ENCODE peak calls at places on chromosomes 2 and 18, in six cellular contexts. One of them, this sample, is unnamed.

GRCh38 chr2:71844967-71845366 is 302.7 kb downstream of the CYP26B1 start:
- DNase-seq in CD8-positive, alpha-beta T cell: no peak
- DNase-seq in ovary: no peak
- DNase-seq in AG09319: no peak
- DNase-seq in fibroblast of lung: no peak
- DNase-seq in BE2C: no peak
- DNase-seq in this sample: no peak

GRCh38 chr2:217058791-217059755 is 199.2 kb upstream of the TNP1 start:
- DNase-seq in CD8-positive, alpha-beta T cell: no peak
- DNase-seq in BE2C: no peak
- DNase-seq in fibroblast of lung: no peak
- DNase-seq in AG09319: no peak
- DNase-seq in ovary: no peak
- DNase-seq in this sample: no peak

GRCh38 chr2:235063501-235063961 is 111.7 kb downstream of the SH3BP4 start:
- DNase-seq in CD8-positive, alpha-beta T cell: no peak
- DNase-seq in fibroblast of lung: no peak
- DNase-seq in ovary: no peak
- DNase-seq in BE2C: no peak
- DNase-seq in AG09319: no peak
- DNase-seq in this sample: no peak

GRCh38 chr2:208318127-208318526 is 52.1 kb downstream of the PIKFYVE start:
- DNase-seq in CD8-positive, alpha-beta T cell: no peak
- DNase-seq in BE2C: no peak
- DNase-seq in AG09319: no peak
- DNase-seq in ovary: no peak
- DNase-seq in fibroblast of lung: no peak
- DNase-seq in this sample: no peak

GRCh38 chr2:19321946-19322345 is 36.5 kb downstream of the OSR1 start:
- DNase-seq in AG09319: no peak
- DNase-seq in fibroblast of lung: peak; percentile 30
- DNase-seq in ovary: no peak
- DNase-seq in CD8-positive, alpha-beta T cell: no peak
- DNase-seq in BE2C: no peak
- DNase-seq in this sample: no peak

GRCh38 chr18:3985664-3986063 is 469.4 kb downstream of the DLGAP1 start:
- DNase-seq in ovary: no peak
- DNase-seq in BE2C: no peak
- DNase-seq in fibroblast of lung: peak; percentile 92
- DNase-seq in CD8-positive, alpha-beta T cell: no peak
- DNase-seq in AG09319: peak; percentile 25
- DNase-seq in this sample: no peak

GRCh38 chr2:39631715-39632114 is 34.0 kb upstream of the TMEM178A start:
- DNase-seq in fibroblast of lung: peak; percentile 76
- DNase-seq in BE2C: no peak
- DNase-seq in AG09319: no peak
- DNase-seq in ovary: no peak
- DNase-seq in CD8-positive, alpha-beta T cell: no peak
- DNase-seq in this sample: no peak

GRCh38 chr2:187360286-187360685 is 87.8 kb downstream of the CALCRL start:
- DNase-seq in fibroblast of lung: no peak
- DNase-seq in ovary: no peak
- DNase-seq in AG09319: no peak
- DNase-seq in BE2C: no peak
- DNase-seq in CD8-positive, alpha-beta T cell: no peak
- DNase-seq in this sample: no peak

GRCh38 chr2:156649596-156649995 is 213.4 kb downstream of the GPD2 start:
- DNase-seq in ovary: no peak
- DNase-seq in fibroblast of lung: peak; percentile 21
- DNase-seq in AG09319: no peak
- DNase-seq in CD8-positive, alpha-beta T cell: no peak
- DNase-seq in BE2C: peak; percentile 20
- DNase-seq in this sample: no peak

GRCh38 chr2:47664817-47665216 is 118.1 kb upstream of the MSH6 start:
- DNase-seq in ovary: no peak
- DNase-seq in CD8-positive, alpha-beta T cell: no peak
- DNase-seq in BE2C: no peak
- DNase-seq in fibroblast of lung: no peak
- DNase-seq in AG09319: no peak
- DNase-seq in this sample: no peak

GRCh38 chr2:45812039-45812500 is 160.6 kb downstream of the PRKCE start:
- DNase-seq in AG09319: no peak
- DNase-seq in ovary: no peak
- DNase-seq in fibroblast of lung: peak; percentile 80
- DNase-seq in CD8-positive, alpha-beta T cell: no peak
- DNase-seq in BE2C: no peak
- DNase-seq in this sample: no peak

GRCh38 chr2:160214461-160215055 is 14.5 kb upstream of the ITGB6 start:
- DNase-seq in BE2C: no peak
- DNase-seq in AG09319: no peak
- DNase-seq in ovary: no peak
- DNase-seq in fibroblast of lung: peak; percentile 79
- DNase-seq in CD8-positive, alpha-beta T cell: no peak
- DNase-seq in this sample: no peak

GRCh38 chr2:215435261-215435808 is 533 bp downstream of the FN1 start:
- DNase-seq in AG09319: no peak
- DNase-seq in CD8-positive, alpha-beta T cell: no peak
- DNase-seq in fibroblast of lung: no peak
- DNase-seq in BE2C: peak; percentile 49
- DNase-seq in ovary: no peak
- DNase-seq in this sample: peak; percentile 65

GRCh38 chr2:233912799-233913423 is 4.3 kb upstream of the TRPM8 start:
- DNase-seq in CD8-positive, alpha-beta T cell: no peak
- DNase-seq in fibroblast of lung: peak; percentile 31
- DNase-seq in ovary: no peak
- DNase-seq in BE2C: no peak
- DNase-seq in AG09319: no peak
- DNase-seq in this sample: no peak

GRCh38 chr2:101440127-101440738 is 34.7 kb downstream of the RFX8 start:
- DNase-seq in fibroblast of lung: peak; percentile 87
- DNase-seq in AG09319: no peak
- DNase-seq in ovary: peak; percentile 60
- DNase-seq in CD8-positive, alpha-beta T cell: no peak
- DNase-seq in BE2C: peak; percentile 65
- DNase-seq in this sample: no peak

GRCh38 chr2:238493880-238494572 is 67.3 kb downstream of the ASB1 start:
- DNase-seq in fibroblast of lung: no peak
- DNase-seq in ovary: no peak
- DNase-seq in BE2C: no peak
- DNase-seq in AG09319: no peak
- DNase-seq in CD8-positive, alpha-beta T cell: peak; percentile 71
- DNase-seq in this sample: no peak

GRCh38 chr18:41461058-41461560 is 493.9 kb upstream of the PIK3C3 start:
- DNase-seq in BE2C: no peak
- DNase-seq in AG09319: no peak
- DNase-seq in ovary: no peak
- DNase-seq in fibroblast of lung: no peak
- DNase-seq in CD8-positive, alpha-beta T cell: no peak
- DNase-seq in this sample: no peak

GRCh38 chr2:78383576-78383975 is 641.9 kb upstream of the REG3G start:
- DNase-seq in fibroblast of lung: no peak
- DNase-seq in BE2C: no peak
- DNase-seq in CD8-positive, alpha-beta T cell: no peak
- DNase-seq in AG09319: no peak
- DNase-seq in ovary: no peak
- DNase-seq in this sample: no peak

GRCh38 chr2:98394595-98395153 is 48.4 kb downstream of the CNGA3 start:
- DNase-seq in CD8-positive, alpha-beta T cell: no peak
- DNase-seq in ovary: no peak
- DNase-seq in BE2C: no peak
- DNase-seq in fibroblast of lung: no peak
- DNase-seq in AG09319: no peak
- DNase-seq in this sample: no peak

GRCh38 chr18:12056884-12057402 is 36.7 kb upstream of the ANKRD62 start:
- DNase-seq in BE2C: no peak
- DNase-seq in AG09319: no peak
- DNase-seq in CD8-positive, alpha-beta T cell: no peak
- DNase-seq in ovary: no peak
- DNase-seq in fibroblast of lung: no peak
- DNase-seq in this sample: no peak

GRCh38 chr2:46010925-46011490 is 286.2 kb upstream of the EPAS1 start:
- DNase-seq in fibroblast of lung: peak; percentile 77
- DNase-seq in CD8-positive, alpha-beta T cell: no peak
- DNase-seq in BE2C: no peak
- DNase-seq in ovary: no peak
- DNase-seq in AG09319: no peak
- DNase-seq in this sample: no peak

GRCh38 chr2:231185050-231185725 is 13.2 kb upstream of the ARMC9 start:
- DNase-seq in AG09319: no peak
- DNase-seq in CD8-positive, alpha-beta T cell: no peak
- DNase-seq in ovary: no peak
- DNase-seq in BE2C: no peak
- DNase-seq in fibroblast of lung: no peak
- DNase-seq in this sample: no peak

GRCh38 chr2:231183851-231184250 is 14.6 kb upstream of the ARMC9 start:
- DNase-seq in AG09319: no peak
- DNase-seq in ovary: no peak
- DNase-seq in CD8-positive, alpha-beta T cell: no peak
- DNase-seq in BE2C: no peak
- DNase-seq in fibroblast of lung: no peak
- DNase-seq in this sample: no peak

GRCh38 chr2:231181848-231182247 is 16.6 kb upstream of the ARMC9 start:
- DNase-seq in AG09319: no peak
- DNase-seq in CD8-positive, alpha-beta T cell: no peak
- DNase-seq in fibroblast of lung: peak; percentile 40
- DNase-seq in ovary: no peak
- DNase-seq in BE2C: peak; percentile 74
- DNase-seq in this sample: no peak

GRCh38 chr2:231184319-231184718 is 14.1 kb upstream of the ARMC9 start:
- DNase-seq in ovary: no peak
- DNase-seq in BE2C: no peak
- DNase-seq in CD8-positive, alpha-beta T cell: no peak
- DNase-seq in AG09319: no peak
- DNase-seq in fibroblast of lung: no peak
- DNase-seq in this sample: no peak

GRCh38 chr2:231182500-231182899 is 15.9 kb upstream of the ARMC9 start:
- DNase-seq in AG09319: no peak
- DNase-seq in CD8-positive, alpha-beta T cell: no peak
- DNase-seq in ovary: no peak
- DNase-seq in BE2C: no peak
- DNase-seq in fibroblast of lung: no peak
- DNase-seq in this sample: no peak
- TF ChIP-seq CTCF in AG09319: no peak
- TF ChIP-seq CTCF in CD8-positive, alpha-beta T cell: no peak
- TF ChIP-seq CTCF in ovary: no peak
- TF ChIP-seq CTCF in BE2C: no peak
- TF ChIP-seq CTCF in fibroblast of lung: no peak
- TF ChIP-seq CTCF in this sample: no peak

GRCh38 chr2:66268756-66269155 is 166.2 kb upstream of the MEIS1 start:
- DNase-seq in BE2C: no peak
- DNase-seq in ovary: no peak
- DNase-seq in CD8-positive, alpha-beta T cell: no peak
- DNase-seq in AG09319: no peak
- DNase-seq in fibroblast of lung: no peak
- DNase-seq in this sample: no peak

GRCh38 chr2:66275984-66276383 is 158.9 kb upstream of the MEIS1 start:
- DNase-seq in ovary: no peak
- DNase-seq in fibroblast of lung: no peak
- DNase-seq in BE2C: no peak
- DNase-seq in CD8-positive, alpha-beta T cell: no peak
- DNase-seq in AG09319: no peak
- DNase-seq in this sample: no peak

GRCh38 chr2:66271777-66272176 is 163.1 kb upstream of the MEIS1 start:
- DNase-seq in AG09319: no peak
- DNase-seq in CD8-positive, alpha-beta T cell: no peak
- DNase-seq in fibroblast of lung: no peak
- DNase-seq in ovary: no peak
- DNase-seq in BE2C: no peak
- DNase-seq in this sample: no peak

GRCh38 chr2:66269166-66269565 is 165.8 kb upstream of the MEIS1 start:
- DNase-seq in ovary: no peak
- DNase-seq in fibroblast of lung: no peak
- DNase-seq in AG09319: no peak
- DNase-seq in CD8-positive, alpha-beta T cell: no peak
- DNase-seq in BE2C: no peak
- DNase-seq in this sample: no peak

GRCh38 chr2:66270247-66270646 is 164.7 kb upstream of the MEIS1 start:
- DNase-seq in fibroblast of lung: no peak
- DNase-seq in AG09319: no peak
- DNase-seq in CD8-positive, alpha-beta T cell: no peak
- DNase-seq in BE2C: no peak
- DNase-seq in ovary: no peak
- DNase-seq in this sample: no peak
- TF ChIP-seq CTCF in fibroblast of lung: no peak
- TF ChIP-seq CTCF in AG09319: no peak
- TF ChIP-seq CTCF in CD8-positive, alpha-beta T cell: no peak
- TF ChIP-seq CTCF in BE2C: no peak
- TF ChIP-seq CTCF in ovary: no peak
- TF ChIP-seq CTCF in this sample: no peak

GRCh38 chr2:28707592-28707991 is 44.0 kb upstream of the PPP1CB start:
- DNase-seq in ovary: no peak
- DNase-seq in fibroblast of lung: no peak
- DNase-seq in BE2C: no peak
- DNase-seq in CD8-positive, alpha-beta T cell: no peak
- DNase-seq in AG09319: no peak
- DNase-seq in this sample: no peak
- TF ChIP-seq CTCF in ovary: no peak
- TF ChIP-seq CTCF in fibroblast of lung: no peak
- TF ChIP-seq CTCF in BE2C: no peak
- TF ChIP-seq CTCF in CD8-positive, alpha-beta T cell: no peak
- TF ChIP-seq CTCF in AG09319: no peak
- TF ChIP-seq CTCF in this sample: no peak

GRCh38 chr2:195850764-195851163 is 193.7 kb downstream of the SLC39A10 start:
- DNase-seq in fibroblast of lung: no peak
- DNase-seq in BE2C: no peak
- DNase-seq in CD8-positive, alpha-beta T cell: no peak
- DNase-seq in ovary: no peak
- DNase-seq in AG09319: no peak
- DNase-seq in this sample: no peak

GRCh38 chr2:195842932-195843331 is 185.9 kb downstream of the SLC39A10 start:
- DNase-seq in ovary: no peak
- DNase-seq in BE2C: no peak
- DNase-seq in CD8-positive, alpha-beta T cell: no peak
- DNase-seq in AG09319: no peak
- DNase-seq in fibroblast of lung: no peak
- DNase-seq in this sample: no peak

DNA sequence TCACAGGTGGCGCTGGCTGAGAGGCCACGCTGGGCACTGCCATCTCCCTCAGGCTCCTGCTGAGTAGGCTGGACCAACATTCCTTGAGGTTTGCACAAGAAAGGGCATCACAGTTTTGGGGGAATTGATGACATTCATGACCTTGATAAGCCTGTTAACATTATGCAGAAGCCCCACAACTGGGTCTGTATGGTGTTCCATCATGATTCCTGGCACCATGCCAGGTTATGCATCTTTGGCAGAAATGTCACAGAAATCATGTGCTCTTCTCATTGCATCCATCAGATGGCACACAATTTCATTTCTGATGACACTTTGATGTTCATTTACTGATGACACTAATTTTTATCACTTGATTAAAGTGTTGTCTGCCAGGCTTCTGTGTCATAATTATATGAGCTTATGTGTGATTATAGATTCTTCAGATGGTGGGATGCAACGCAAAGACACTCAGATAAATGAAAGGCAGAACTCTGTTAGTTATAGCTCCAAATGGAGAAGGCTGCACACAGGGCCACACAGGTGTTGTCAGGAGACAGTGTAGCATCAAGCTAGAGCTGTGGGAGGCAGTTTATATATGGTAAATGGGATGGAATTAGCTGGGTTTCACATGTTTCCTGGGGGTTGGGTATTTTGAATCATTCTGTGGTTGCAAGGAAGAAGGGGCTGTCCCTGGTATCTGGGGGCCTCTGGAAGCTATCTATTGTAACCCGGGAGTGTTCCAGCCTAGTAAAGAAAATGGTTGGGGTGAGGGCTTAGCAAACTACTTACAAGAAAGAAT is 191.3 kb downstream of the SLC39A10 start:
- DNase-seq in CD8-positive, alpha-beta T cell: no peak
- DNase-seq in ovary: no peak
- DNase-seq in BE2C: peak; percentile 38
- DNase-seq in AG09319: no peak
- DNase-seq in fibroblast of lung: no peak
- DNase-seq in this sample: no peak
- TF ChIP-seq CTCF in CD8-positive, alpha-beta T cell: no peak
- TF ChIP-seq CTCF in ovary: no peak
- TF ChIP-seq CTCF in BE2C: no peak
- TF ChIP-seq CTCF in AG09319: no peak
- TF ChIP-seq CTCF in fibroblast of lung: no peak
- TF ChIP-seq CTCF in this sample: no peak

This sample was measured in glutamatergic neuron.